ENCODE peak calls at places on chromosomes 6 and 20, in four cellular contexts. Y is WTC11, C is K562, J is A549. K is an unnamed sample.

GRCh38 chr6:51934098-51934497 is 153.3 kb downstream of the PKHD1 start:
- DNase-seq in Y (peak; percentile 49), C (peak; percentile 44), J (peak; percentile 13), K (peak; percentile 24)

GRCh38 chr6:31586596-31586995 is 519 bp downstream of the LST1 start:
- DNase-seq in C (no peak), Y (no peak), J (no peak), K (no peak)

GRCh38 chr20:63694596-63695418 is 1.6 kb upstream of the TNFRSF6B start:
- DNase-seq in C (no peak), J (no peak), Y (no peak), K (no peak)

GRCh38 chr6:46016063-46016608 is 476 bp upstream of the CLIC5 start:
- DNase-seq in C (no peak), Y (no peak), J (no peak), K (no peak)

GRCh38 chr6:17883665-17884500 is 103.6 kb downstream of the KIF13A start:
- DNase-seq in Y (no peak), C (no peak), J (no peak), K (peak; percentile 29)

GRCh38 chr6:168116975-168117899 is 38.2 kb upstream of the FRMD1 start:
- DNase-seq in Y (no peak), C (peak; percentile 60), J (no peak), K (peak; percentile 58)

GRCh38 chr6:153231048-153231635 is 100.1 kb upstream of the RGS17 start:
- DNase-seq in J (peak; percentile 8), Y (peak; percentile 87), C (peak; percentile 7), K (peak; percentile 40)

GRCh38 chr6:150685860-150686259 is 86.2 kb downstream of the PLEKHG1 start:
- DNase-seq in C (peak; percentile 78), Y (peak; percentile 87), J (peak; percentile 4), K (peak; percentile 23)

GRCh38 chr6:143516700-143517446 is 5.4 kb upstream of the FUCA2 start:
- DNase-seq in J (no peak), Y (no peak), C (peak; percentile 27), K (no peak)

GRCh38 chr6:140731741-140732140 is 1357.3 kb upstream of the CITED2 start:
- DNase-seq in Y (no peak), C (no peak), J (no peak), K (no peak)

GRCh38 chr6:126170875-126171489 is 168.9 kb upstream of the CENPW start:
- DNase-seq in C (peak; percentile 51), J (peak; percentile 6), Y (no peak), K (peak; percentile 52)

GRCh38 chr20:6058684-6059295 is 4.9 kb upstream of the LRRN4 start:
- DNase-seq in C (no peak), Y (no peak), J (no peak), K (no peak)

GRCh38 chr20:45339084-45339483 is 9.1 kb downstream of the SDC4 start:
- DNase-seq in Y (no peak), J (no peak), C (peak; percentile 51), K (no peak)

GRCh38 chr6:16737926-16738325 is 23.3 kb downstream of the ATXN1 start:
- DNase-seq in C (no peak), Y (no peak), J (no peak), K (no peak)

GRCh38 chr20:50469796-50470195 is 40.4 kb upstream of the PTPN1 start:
- DNase-seq in Y (no peak), J (no peak), C (no peak), K (peak; percentile 44)

GRCh38 chr20:50467618-50468373 is 42.4 kb upstream of the PTPN1 start:
- DNase-seq in J (peak; percentile 49), C (peak; percentile 85), Y (peak; percentile 44), K (peak; percentile 77)

GRCh38 chr20:50470249-50470858 is 39.8 kb upstream of the PTPN1 start:
- DNase-seq in C (no peak), Y (no peak), J (no peak), K (no peak)

GRCh38 chr20:50469324-50469723 is 40.9 kb upstream of the PTPN1 start:
- DNase-seq in C (no peak), J (no peak), Y (no peak), K (no peak)

GRCh38 chr20:50468378-50468798 is 41.8 kb upstream of the PTPN1 start:
- DNase-seq in J (no peak), C (no peak), Y (no peak), K (no peak)
- TF ChIP-seq NR3C1 in J (no peak), C (no peak), Y (no peak), K (no peak)

GRCh38 chr20:57525328-57526053 is 551 bp upstream of the CTCFL start:
- DNase-seq in C (peak; percentile 84), Y (no peak), J (no peak), K (no peak)

GRCh38 chr20:57527728-57528127 is 2.8 kb upstream of the CTCFL start:
- DNase-seq in Y (no peak), C (no peak), J (no peak), K (peak; percentile 27)

GRCh38 chr20:57526067-57526884 is 1.3 kb upstream of the CTCFL start:
- DNase-seq in Y (peak; percentile 70), C (peak; percentile 79), J (no peak), K (peak; percentile 50)

GRCh38 chr20:57528148-57528547 is 3.2 kb upstream of the CTCFL start:
- DNase-seq in J (no peak), Y (no peak), C (no peak), K (no peak)

GRCh38 chr20:57526885-57527566 is 2.1 kb upstream of the CTCFL start:
- DNase-seq in C (no peak), J (no peak), Y (no peak), K (no peak)
- TF ChIP-seq NR3C1 in C (no peak), J (no peak), Y (no peak), K (no peak)

GRCh38 chr20:35106827-35107380 is 14.3 kb upstream of the TRPC4AP start:
- DNase-seq in Y (no peak), J (no peak), C (no peak), K (no peak)

GRCh38 chr20:35108921-35109320 is 16.3 kb upstream of the TRPC4AP start:
- DNase-seq in Y (no peak), J (no peak), C (no peak), K (no peak)

GRCh38 chr20:35115606-35116005 is 23.0 kb upstream of the TRPC4AP start:
- DNase-seq in J (no peak), Y (no peak), C (no peak), K (no peak)

GRCh38 chr20:35116258-35116657 is 23.7 kb upstream of the TRPC4AP start:
- DNase-seq in C (peak; percentile 58), J (no peak), Y (no peak), K (no peak)

GRCh38 chr20:35111141-35111888 is 18.7 kb upstream of the TRPC4AP start:
- DNase-seq in C (no peak), Y (no peak), J (no peak), K (no peak)
- TF ChIP-seq NR3C1 in C (no peak), Y (no peak), J (no peak), K (no peak)

DNA sequence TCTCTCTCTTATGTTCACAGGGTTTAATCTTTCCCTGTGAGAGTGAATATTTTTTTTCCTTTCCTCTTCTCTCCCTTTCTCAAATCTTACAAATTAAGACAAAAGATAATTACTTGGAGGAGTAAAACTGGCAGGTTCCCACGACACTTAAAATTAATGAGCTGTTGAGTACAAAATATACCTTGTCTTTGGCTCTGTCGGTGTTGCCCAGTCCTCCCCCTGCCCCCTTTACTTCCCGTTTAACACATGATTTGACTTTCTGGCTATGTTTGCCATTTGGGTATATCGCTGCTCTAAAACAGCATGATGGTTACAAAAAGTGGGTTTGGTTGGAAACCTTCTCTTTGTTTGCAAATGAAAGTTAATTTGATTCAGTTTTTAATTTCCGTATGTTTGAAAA is 181.4 kb downstream of the DTNBP1 start:
- DNase-seq in C (no peak), Y (no peak), J (no peak), K (no peak)
- TF ChIP-seq NR3C1 in C (no peak), Y (no peak), J (no peak), K (no peak)

GRCh38 chr6:28910901-28911680 is 12.7 kb downstream of the TRIM27 start:
- DNase-seq in Y (no peak), J (no peak), C (no peak), K (no peak)

GRCh38 chr6:28907394-28907793 is 16.4 kb downstream of the TRIM27 start:
- DNase-seq in J (no peak), Y (no peak), C (no peak), K (no peak)

GRCh38 chr6:28903686-28904085 is 20.1 kb downstream of the TRIM27 start:
- DNase-seq in Y (no peak), C (no peak), J (no peak), K (no peak)

GRCh38 chr6:28900577-28901266 is 23.1 kb downstream of the TRIM27 start:
- DNase-seq in C (no peak), J (no peak), Y (no peak), K (no peak)

GRCh38 chr6:28906674-28907073 is 17.1 kb downstream of the TRIM27 start:
- DNase-seq in J (no peak), Y (no peak), C (no peak), K (no peak)
- TF ChIP-seq NR3C1 in J (no peak), Y (no peak), C (no peak), K (no peak)

K was measured in HepG2.